ENCODE peak calls at places on chromosome 1, in five cellular contexts. J is NCI-H460, C is iris pigment epithelial cell, K is stomach, S is mesendoderm. E is an unnamed sample.
A peak's percentile ranks its signal among the peaks of the same experiment; 100 is the strongest.

GRCh38 chr1:196034080-196034706 is 574.0 kb downstream of the KCNT2 start:
- DNase-seq in J (no peak), C (no peak), K (no peak), S (peak; percentile 72), E (no peak)

GRCh38 chr1:91221017-91221416 is 183.6 kb downstream of the HFM1 start:
- DNase-seq in J (no peak), C (no peak), K (no peak), S (peak; percentile 49), E (no peak)

GRCh38 chr1:15929258-15929935 is 46.5 kb downstream of the ZBTB17 start:
- DNase-seq in J (no peak), C (no peak), K (no peak), S (no peak), E (no peak)

GRCh38 chr1:245822997-245823396 is 668.2 kb downstream of the KIF26B start:
- DNase-seq in J (peak; percentile 42), C (peak; percentile 95), K (no peak), S (peak; percentile 49), E (no peak)

GRCh38 chr1:218156602-218157001 is 128.5 kb upstream of the RRP15 start:
- DNase-seq in J (no peak), C (no peak), K (no peak), S (peak; percentile 72), E (no peak)

GRCh38 chr1:54362881-54363340 is 43.3 kb downstream of the SSBP3 start:
- DNase-seq in J (no peak), C (peak; percentile 53), K (no peak), S (no peak), E (no peak)

GRCh38 chr1:27938488-27938887 is 3.7 kb downstream of the SMPDL3B start:
- DNase-seq in J (no peak), C (no peak), K (no peak), S (no peak), E (no peak)

GRCh38 chr1:226350504-226350865 is 41.5 kb upstream of the LIN9 start:
- DNase-seq in J (no peak), C (no peak), K (peak; percentile 39), S (no peak), E (no peak)

GRCh38 chr1:208172389-208173140 is 71.6 kb downstream of the PLXNA2 start:
- DNase-seq in J (no peak), C (peak; percentile 41), K (no peak), S (no peak), E (no peak)

GRCh38 chr1:7278045-7278444 is 492.8 kb downstream of the CAMTA1 start:
- DNase-seq in J (no peak), C (no peak), K (peak; percentile 64), S (no peak), E (no peak)

GRCh38 chr1:201267481-201268229 is 15.7 kb upstream of the PKP1 start:
- DNase-seq in J (no peak), C (peak; percentile 53), K (peak; percentile 8), S (no peak), E (no peak)

GRCh38 chr1:71014110-71014509 is 33.5 kb downstream of the PTGER3 start:
- DNase-seq in J (no peak), C (peak; percentile 58), K (no peak), S (no peak), E (no peak)

GRCh38 chr1:202112864-202113689 is 9.6 kb upstream of the GPR37L1 start:
- DNase-seq in J (no peak), C (no peak), K (peak; percentile 66), S (no peak), E (no peak)